ENCODE peak calls at places on chromosomes 2 and 18, in five cellular contexts. H is GM23338, S is lower lobe of right lung, I is Panc1, W is Karpas-422. O is an unnamed sample. For H3K36me3, the result is how much of the 10 kb centered on the place peaks cover.

GRCh38 chr2:43462866-43463641 is 132.8 kb downstream of the THADA start:
- DNase-seq in W (no peak), H (no peak), S (no peak), I (no peak), O (no peak)

GRCh38 chr18:25144835-25145234 is 207.1 kb downstream of the ZNF521 start:
- DNase-seq in S (no peak), H (no peak), I (no peak), W (no peak), O (no peak)

GRCh38 chr18:58256316-58257080 is 212.5 kb downstream of the NEDD4L start:
- DNase-seq in H (no peak), W (no peak), I (no peak), S (no peak), O (no peak)

GRCh38 chr2:156537147-156537546 is 101.0 kb downstream of the GPD2 start:
- DNase-seq in H (no peak), S (no peak), W (no peak), I (no peak), O (no peak)

GRCh38 chr2:110741491-110741980 is 9.2 kb downstream of the ACOXL start:
- DNase-seq in I (no peak), S (no peak), H (peak), W (no peak), O (no peak)

GRCh38 chr2:162174778-162175177 is 22.7 kb upstream of the GCG start:
- DNase-seq in H (no peak), S (no peak), I (no peak), W (no peak), O (no peak)

GRCh38 chr18:45276878-45277277 is 338.4 kb upstream of the SLC14A2 start:
- DNase-seq in H (no peak), W (no peak), S (no peak), I (no peak), O (no peak)

GRCh38 chr2:145752091-145752806 is 1232.3 kb upstream of the ZEB2 start:
- DNase-seq in S (peak), H (peak), I (peak), W (peak), O (peak)

GRCh38 chr2:134228493-134228903 is 25.4 kb upstream of the MGAT5 start:
- DNase-seq in H (peak), W (peak), I (no peak), S (no peak), O (no peak)

GRCh38 chr2:112601754-112602153 is 17.3 kb downstream of the CHCHD5 start:
- DNase-seq in S (no peak), I (no peak), H (no peak), W (no peak), O (no peak)

GRCh38 chr18:62510744-62511143 is 12.1 kb upstream of the ZCCHC2 start:
- DNase-seq in S (no peak), W (no peak), I (no peak), H (no peak), O (no peak)

DNA sequence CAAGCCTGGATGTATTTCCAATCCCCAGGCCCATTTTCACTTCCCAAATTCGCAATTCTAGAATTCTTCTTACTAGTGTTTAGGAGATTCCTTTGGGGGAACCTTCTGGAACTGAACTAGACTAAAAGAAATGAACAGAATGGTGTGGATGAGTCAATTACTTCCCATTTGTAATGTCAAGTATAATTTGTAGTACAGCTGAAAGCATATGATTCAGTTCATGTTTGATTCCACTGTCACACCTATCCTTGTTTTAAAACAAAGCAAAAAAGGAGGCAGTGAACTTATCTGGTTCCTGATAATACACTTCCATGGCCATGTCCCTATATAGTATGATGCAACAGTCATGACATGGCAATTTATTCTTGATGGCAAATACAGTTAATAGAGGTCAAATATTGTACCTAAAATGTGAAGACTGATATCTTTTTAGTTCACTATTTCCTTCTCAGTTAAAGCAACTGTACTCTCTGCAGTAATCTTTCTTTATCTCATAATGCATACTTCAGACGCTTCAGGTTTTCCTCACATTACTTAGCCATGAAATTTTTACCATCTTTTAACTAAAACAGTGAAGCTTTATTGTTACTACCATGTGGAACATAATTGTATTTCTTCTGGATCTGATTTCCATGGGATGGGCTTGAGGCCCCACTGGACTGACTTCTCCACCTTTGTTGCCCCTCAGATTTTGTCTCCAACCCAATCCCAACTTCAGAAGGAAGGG is 1.9 kb downstream of the IDH1 start:
- DNase-seq in S (no peak), W (no peak), H (no peak), I (no peak), O (no peak)
- H3K36me3 ChIP-seq in S (half or more), W (under half), H (under half), I (under half), O (half or more)

GRCh38 chr2:239201531-239201876 is 199.3 kb downstream of the HDAC4 start:
- DNase-seq in I (no peak), W (no peak), S (no peak), H (no peak), O (no peak)
- H3K4me3 ChIP-seq in I (no peak), W (no peak), S (no peak), H (no peak), O (no peak)

GRCh38 chr2:175176624-175177023 is 4.9 kb downstream of the ATP5MC3 start:
- DNase-seq in I (no peak), S (no peak), W (peak), H (no peak), O (no peak)

GRCh38 chr2:175170679-175171304 is 2.8 kb upstream of the ATF2 start:
- DNase-seq in H (no peak), I (no peak), W (no peak), S (no peak), O (no peak)

GRCh38 chr2:175180701-175181103 is 808 bp downstream of the ATP5MC3 start:
- DNase-seq in H (peak), S (peak), W (peak), I (no peak), O (no peak)

GRCh38 chr2:175175896-175176295 is 5.6 kb downstream of the ATP5MC3 start:
- DNase-seq in I (no peak), H (no peak), S (no peak), W (no peak), O (no peak)

GRCh38 chr2:175175320-175175719 is 6.2 kb downstream of the ATP5MC3 start:
- DNase-seq in W (no peak), H (no peak), I (no peak), S (no peak), O (no peak)
- H3K36me3 ChIP-seq in W (under half), H (under half), I (under half), S (half or more), O (half or more)

DNA sequence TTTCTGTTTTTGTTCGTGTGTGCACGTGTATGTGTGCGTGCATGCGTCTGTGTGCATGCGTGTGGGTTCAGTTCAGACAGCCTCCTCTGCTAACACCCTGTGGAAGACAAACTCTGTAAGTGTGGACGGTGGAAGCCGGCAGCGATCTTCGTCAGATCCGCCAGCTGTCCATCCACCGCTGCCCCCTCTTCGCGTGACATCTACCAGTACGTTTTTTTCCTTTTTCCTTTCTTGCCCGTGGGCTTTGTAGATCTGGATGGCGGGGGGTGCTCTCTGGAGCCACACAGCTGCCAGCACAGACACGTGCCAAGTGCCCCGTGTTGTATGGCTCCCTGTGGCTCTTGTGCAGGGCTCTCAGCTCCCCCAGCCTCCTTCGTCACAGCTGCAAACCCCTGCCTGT is 32.3 kb downstream of the ITGB1BP1 start:
- DNase-seq in S (no peak), W (no peak), I (no peak), H (no peak), O (no peak)
- H3K4me3 ChIP-seq in S (no peak), W (no peak), I (no peak), H (no peak), O (no peak)

DNA sequence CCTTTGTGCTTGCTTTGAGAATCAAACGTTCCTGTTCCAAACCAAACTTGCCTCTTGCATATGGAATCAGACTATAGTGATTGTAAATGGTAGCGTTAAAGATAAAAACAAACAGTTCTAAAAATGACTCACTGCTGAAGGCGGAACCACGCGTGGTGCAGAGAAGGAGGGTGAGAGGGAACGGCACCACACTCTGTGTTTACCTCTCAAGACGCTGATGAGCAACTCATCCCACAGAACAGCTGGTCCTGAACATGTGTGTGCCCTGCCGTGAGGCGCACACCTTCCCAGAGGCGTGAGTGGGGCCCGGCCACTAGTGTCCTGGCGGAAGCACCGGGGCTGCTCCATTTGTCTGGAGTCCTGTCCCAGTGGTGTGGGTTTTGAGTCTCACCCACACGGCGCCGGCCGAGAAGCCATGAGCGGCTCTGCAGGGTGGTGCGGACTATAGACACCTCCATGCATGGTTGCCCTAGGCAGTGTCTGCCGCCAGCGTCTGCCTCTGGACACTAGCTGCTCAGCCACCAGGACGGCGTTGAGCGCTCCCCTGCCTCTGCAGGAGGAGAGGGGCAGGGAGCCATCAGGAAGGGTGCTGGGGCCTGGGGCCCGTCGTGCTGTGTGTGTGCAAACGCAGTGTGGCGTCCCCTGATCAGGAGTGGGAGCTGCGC is 52.1 kb downstream of the NFATC1 start:
- DNase-seq in W (no peak), S (no peak), H (no peak), I (no peak), O (no peak)
- H3K36me3 ChIP-seq in W (under half), S (under half), H (under half), I (under half), O (under half)

DNA sequence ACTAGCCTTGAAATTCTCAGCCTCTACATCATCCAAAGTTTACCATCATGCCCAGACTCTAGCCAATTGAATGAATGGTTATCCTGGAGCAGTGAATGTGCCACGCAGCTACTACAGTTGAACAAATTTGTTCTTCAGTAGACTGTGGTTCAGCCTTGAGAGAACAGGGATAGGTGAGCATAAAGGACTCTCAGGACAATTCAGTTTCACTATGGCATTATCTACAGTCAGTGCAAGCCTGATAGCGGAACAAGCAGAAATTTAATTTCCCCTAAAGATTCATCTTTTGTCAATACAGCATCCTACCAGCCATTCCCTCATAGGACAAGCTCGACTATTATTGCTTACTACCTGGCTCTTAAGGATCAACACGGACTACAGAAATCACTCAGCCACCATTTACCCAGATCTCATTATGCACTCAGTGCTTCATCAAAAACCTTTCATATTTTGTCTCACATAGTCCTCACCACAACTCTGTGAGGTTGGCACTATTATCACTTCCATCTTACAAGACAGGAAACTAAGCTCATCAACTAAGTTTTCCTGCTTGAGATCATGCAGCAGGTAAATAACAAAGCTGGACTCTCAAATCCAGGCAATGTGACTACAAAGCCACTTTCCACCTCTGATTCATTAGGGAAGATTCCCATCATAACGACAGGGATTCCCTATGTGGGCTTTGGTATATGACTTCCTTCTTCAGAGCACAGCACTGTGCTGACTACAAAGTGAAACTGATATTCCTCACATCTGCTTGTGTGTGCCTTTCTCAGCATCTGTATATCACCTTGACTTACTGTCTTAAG is 181.5 kb upstream of the ACVR2A start:
- DNase-seq in H (no peak), I (no peak), W (no peak), S (no peak), O (no peak)
- H3K4me3 ChIP-seq in H (no peak), I (no peak), W (no peak), S (no peak), O (no peak)

DNA sequence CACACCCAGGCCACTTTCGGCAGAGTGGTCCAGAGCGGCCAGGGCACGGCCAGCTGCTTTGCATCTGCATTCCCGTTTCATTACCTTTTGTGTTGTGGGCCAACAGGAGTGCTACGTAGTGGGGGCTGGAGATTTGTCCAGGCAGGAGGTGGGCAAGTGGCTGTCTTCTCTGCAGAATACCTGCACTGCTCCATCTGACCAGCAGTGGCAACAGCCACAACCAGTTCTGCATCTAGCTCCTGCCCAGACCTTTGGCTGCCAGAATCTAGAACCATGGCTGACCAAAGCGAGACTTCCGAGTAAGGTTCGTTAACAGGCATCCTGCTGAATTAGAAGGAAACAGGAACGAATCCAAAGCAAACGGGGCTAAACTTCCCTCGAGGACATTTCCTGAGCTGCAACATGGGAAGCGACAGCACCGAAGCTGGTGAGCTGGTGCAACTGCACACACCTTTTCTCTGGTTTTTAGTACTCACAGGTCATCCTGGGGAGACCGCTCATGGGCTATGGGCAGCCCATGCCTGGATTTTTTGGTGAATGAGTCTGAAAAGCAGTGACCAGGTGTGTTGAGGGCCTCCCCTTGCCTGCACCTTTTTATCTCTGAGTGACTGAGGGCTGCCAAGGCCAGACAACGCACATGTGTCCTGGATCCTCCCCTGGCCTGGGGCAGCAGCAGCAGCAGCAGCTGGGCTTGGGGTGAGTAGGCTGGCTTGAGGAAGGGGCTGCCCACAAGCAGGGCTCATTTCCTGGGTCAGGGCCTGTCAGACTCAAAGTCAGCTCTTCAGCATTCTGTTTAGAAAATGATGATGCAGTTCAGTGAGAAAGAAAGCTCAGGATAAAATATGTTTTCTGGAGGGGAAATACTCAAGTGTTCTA is 10.6 kb downstream of the GDF7 start:
- DNase-seq in S (no peak), W (peak), I (peak), H (peak), O (no peak)
- H3K36me3 ChIP-seq in S (under half), W (under half), I (under half), H (under half), O (under half)

GRCh38 chr2:74414913-74415761 is 6.3 kb downstream of the C2orf81 start:
- DNase-seq in H (peak), S (peak), I (no peak), W (no peak), O (no peak)
- H3K4me3 ChIP-seq in H (peak), S (peak), I (no peak), W (no peak), O (no peak)

O was measured in NT2/D1.